ENCODE peak calls at places on chromosomes 3 and 15, in six cellular contexts. K is stomach, D is suprapubic skin, A is sigmoid colon, V is HL-60, T is breast epithelium. G is an unnamed sample. For H3K27me3, the result is how much of the 10 kb centered on the place peaks cover.

GRCh38 chr3:185532881-185533280 is 19.5 kb downstream of the LIPH start:
- DNase-seq in K (no peak), A (no peak), D (no peak), V (no peak), T (no peak), G (no peak)

GRCh38 chr3:175741951-175742350 is 882.8 kb downstream of the NAALADL2 start:
- DNase-seq in T (no peak), D (no peak), A (no peak), K (no peak), V (no peak), G (no peak)

GRCh38 chr15:75029378-75030022 is 6.1 kb downstream of the PPCDC start:
- DNase-seq in D (peak), T (peak), K (peak), V (peak), A (peak), G (peak)

GRCh38 chr3:125350597-125350996 is 24.5 kb downstream of the ZNF148 start:
- DNase-seq in A (no peak), V (no peak), T (no peak), D (no peak), K (no peak), G (no peak)

GRCh38 chr3:11548721-11549131 is 95.0 kb downstream of the VGLL4 start:
- DNase-seq in A (peak), V (no peak), T (peak), K (peak), D (peak), G (peak)

GRCh38 chr3:188421151-188421821 is 267.3 kb downstream of the LPP start:
- DNase-seq in K (no peak), D (no peak), V (no peak), A (no peak), T (no peak), G (no peak)

GRCh38 chr15:60396100-60396499 is 1.7 kb downstream of the ANXA2 start:
- DNase-seq in T (no peak), A (no peak), V (no peak), K (peak), D (no peak), G (no peak)

GRCh38 chr15:61768131-61768530 is 292.1 kb downstream of the VPS13C start:
- DNase-seq in D (no peak), K (no peak), V (no peak), A (no peak), T (no peak), G (no peak)

GRCh38 chr3:70561796-70562195 is 249.4 kb upstream of the MDFIC2 start:
- DNase-seq in A (no peak), K (no peak), T (no peak), V (no peak), D (no peak), G (no peak)

GRCh38 chr3:37481986-37482385 is 307.6 kb upstream of the LRRFIP2 start:
- DNase-seq in T (no peak), V (no peak), A (no peak), D (no peak), K (no peak), G (no peak)
- H3K27me3 ChIP-seq in T (under half), V (under half), A (under half), D (under half), K (under half), G (under half)

GRCh38 chr3:65168547-65168946 is 480.7 kb upstream of the ADAMTS9 start:
- DNase-seq in T (no peak), K (no peak), A (no peak), D (no peak), V (no peak), G (no peak)

GRCh38 chr3:65173841-65174240 is 486.0 kb upstream of the ADAMTS9 start:
- DNase-seq in A (no peak), V (no peak), K (no peak), D (no peak), T (no peak), G (no peak)

GRCh38 chr3:65174713-65175112 is 486.9 kb upstream of the ADAMTS9 start:
- DNase-seq in K (no peak), D (no peak), T (no peak), V (no peak), A (no peak), G (no peak)

GRCh38 chr3:65166531-65166930 is 478.7 kb upstream of the ADAMTS9 start:
- DNase-seq in K (no peak), A (no peak), D (no peak), T (no peak), V (no peak), G (no peak)

DNA sequence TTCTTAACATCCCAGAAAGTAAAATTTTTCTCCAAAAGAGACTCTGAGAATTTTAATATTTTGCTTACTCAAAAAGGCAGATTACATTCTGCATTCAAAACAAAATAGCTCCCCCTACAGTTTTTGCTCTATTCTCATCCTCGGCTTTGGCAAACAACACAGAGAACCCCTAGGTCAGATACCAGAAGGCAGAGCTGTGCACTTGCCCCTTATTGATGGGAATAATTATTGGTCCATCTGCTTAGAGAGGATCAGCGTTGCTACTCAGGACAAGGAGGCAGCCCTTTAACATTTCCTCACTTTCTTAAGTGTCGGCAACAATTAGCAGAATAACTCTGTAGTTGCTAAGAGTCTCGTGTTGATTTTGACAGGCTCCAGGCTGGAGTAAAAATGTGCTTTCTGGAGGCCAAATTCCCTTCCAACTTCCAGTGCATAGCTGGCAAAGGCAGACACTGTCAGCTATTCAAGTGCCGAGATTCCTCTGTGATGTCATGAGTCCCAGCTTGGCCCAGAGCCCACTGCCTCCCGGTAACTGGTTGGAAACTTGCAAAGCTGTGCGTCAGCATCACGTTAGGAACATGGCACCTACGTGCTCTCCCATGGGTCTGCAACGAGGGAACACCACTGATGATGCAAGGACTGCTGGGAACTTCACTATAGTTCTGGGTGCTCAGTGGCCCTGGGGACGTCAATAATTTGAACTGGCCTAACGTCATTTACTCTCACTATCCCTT is 482.7 kb upstream of the ADAMTS9 start:
- DNase-seq in V (no peak), K (peak), D (peak), T (peak), A (peak), G (no peak)
- TF ChIP-seq POLR2AphosphoS5 in V (no peak), K (peak), D (peak), T (peak), A (peak), G (peak)

GRCh38 chr15:29291067-29291466 is 21.4 kb upstream of the NSMCE3 start:
- DNase-seq in K (no peak), A (no peak), T (no peak), D (no peak), V (no peak), G (no peak)
- H3K27me3 ChIP-seq in K (under half), A (under half), T (under half), D (under half), V (under half), G (under half)

DNA sequence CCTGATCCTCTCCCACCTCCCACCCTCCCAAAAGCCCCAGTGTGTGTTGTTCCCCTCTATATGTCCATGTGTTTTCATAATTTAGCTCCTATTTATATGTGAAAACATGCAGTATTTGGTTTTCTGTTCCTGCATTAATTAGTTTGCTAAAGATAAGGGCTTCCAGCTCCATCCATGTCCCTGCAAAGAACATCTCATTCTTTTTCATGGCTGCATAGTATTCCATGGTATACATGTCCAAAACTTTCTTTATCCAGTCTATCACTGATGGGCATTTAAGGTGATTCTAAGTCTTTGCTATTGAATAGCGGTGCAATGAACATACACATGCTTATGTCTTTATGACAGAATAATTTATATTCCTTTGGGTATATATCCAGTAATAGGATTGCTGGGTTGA is 53.4 kb downstream of the DCBLD2 start:
- DNase-seq in K (no peak), D (no peak), V (no peak), A (no peak), T (no peak), G (no peak)
- TF ChIP-seq POLR2AphosphoS5 in K (no peak), D (no peak), V (no peak), A (no peak), T (no peak), G (no peak)

DNA sequence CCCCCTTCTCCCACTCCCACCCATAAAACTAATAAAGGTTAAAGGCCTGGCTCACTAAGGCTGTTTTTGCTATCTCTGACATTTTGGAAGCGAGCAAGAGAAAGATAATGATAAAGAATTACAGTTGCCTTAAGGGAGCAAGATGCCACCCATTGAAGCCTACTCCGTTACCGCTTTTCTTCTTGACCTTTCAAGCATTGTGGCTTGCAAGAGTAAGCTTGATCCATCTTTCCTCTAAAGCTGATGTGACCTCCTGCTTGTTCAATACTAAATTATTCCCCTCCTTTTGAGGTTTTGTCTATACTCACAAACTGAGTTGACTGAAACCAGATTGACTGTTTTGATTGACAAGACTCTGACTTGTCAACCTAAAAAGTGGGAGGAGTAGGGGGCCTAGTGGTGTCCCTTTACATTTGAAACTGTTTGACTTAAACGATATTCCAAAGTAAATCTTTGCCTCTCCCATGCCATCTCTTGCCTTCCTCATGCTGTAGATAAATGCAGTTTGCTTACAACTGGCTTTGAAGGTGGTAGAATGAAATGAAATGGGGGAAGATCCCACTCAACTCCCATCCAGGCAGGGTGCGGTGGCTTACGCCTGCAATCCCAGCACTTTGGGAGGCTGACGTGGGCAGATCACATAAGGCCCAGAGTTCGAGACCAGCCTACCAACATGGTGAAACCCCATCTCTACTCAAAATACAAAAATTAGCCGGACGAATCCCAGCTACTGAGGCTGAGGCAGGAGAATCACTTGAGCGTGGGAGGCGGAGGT is 8.0 kb downstream of the TRIM71 start:
- DNase-seq in K (no peak), V (no peak), D (no peak), T (no peak), A (no peak), G (no peak)
- H3K27me3 ChIP-seq in K (under half), V (under half), D (under half), T (under half), A (under half), G (under half)

G was measured in spleen.